ENCODE peak calls at places on chromosomes 6 and 20, in ten cellular contexts. R is EL; N is ACHN; F is activated CD8-positive, alpha-beta memory T cell treated with anti-CD3 and anti-CD28 coated beads for 1 hour; Q is T-helper 1 cell; A is pons; W is renal cortical epithelial cell; I is NCI-H774; T is MCF 10A; K is activated CD4-positive, alpha-beta T cell treated with anti-CD3 and anti-CD28 coated beads, Interleukin-2, amount 50 U/mL, for 48 hours. X is an unnamed sample.

GRCh38 chr6:145020543-145020942 is 714.8 kb downstream of the EPM2A start:
- DNase-seq in R (no peak), F (no peak), K (no peak), A (no peak), I (no peak), T (no peak), N (no peak), Q (no peak), W (no peak), X (no peak)

GRCh38 chr20:51574248-51575033 is 31.9 kb upstream of the NFATC2 start:
- DNase-seq in Q (no peak), A (no peak), K (peak), N (no peak), I (no peak), T (no peak), R (no peak), W (no peak), F (no peak), X (no peak)

GRCh38 chr6:2460216-2460734 is 214.9 kb upstream of the GMDS start:
- DNase-seq in I (no peak), Q (no peak), K (no peak), F (no peak), W (peak), T (no peak), N (peak), R (no peak), A (no peak), X (no peak)

GRCh38 chr6:164396071-164397047 is 913.0 kb downstream of the C6orf118 start:
- DNase-seq in N (peak), K (no peak), A (peak), I (peak), R (peak), Q (no peak), T (peak), F (no peak), W (peak), X (no peak)

GRCh38 chr20:25258828-25259227 is 10.9 kb downstream of the PYGB start:
- DNase-seq in F (no peak), Q (no peak), W (no peak), A (no peak), I (no peak), N (no peak), K (no peak), R (no peak), T (no peak), X (no peak)

GRCh38 chr20:38089500-38089899 is 56.0 kb downstream of the RPRD1B start:
- DNase-seq in R (no peak), I (no peak), Q (no peak), T (no peak), A (no peak), W (no peak), K (no peak), F (no peak), N (no peak), X (no peak)

GRCh38 chr6:35808688-35809087 is 3.5 kb downstream of the LHFPL5 start:
- DNase-seq in F (no peak), R (no peak), A (no peak), I (peak), K (no peak), T (peak), W (no peak), N (no peak), Q (no peak), X (no peak)

GRCh38 chr6:11161031-11161966 is 49.8 kb upstream of the ERVFRD-1 start:
- DNase-seq in A (peak), K (no peak), Q (no peak), W (peak), I (no peak), N (no peak), T (peak), R (peak), F (no peak), X (no peak)

GRCh38 chr20:32236819-32237218 is 29.1 kb downstream of the POFUT1 start:
- DNase-seq in Q (no peak), I (no peak), F (no peak), R (no peak), K (no peak), T (no peak), W (no peak), A (no peak), N (no peak), X (no peak)

GRCh38 chr20:44247131-44247571 is at the start of gene GDAP1L1:
- DNase-seq in T (no peak), W (no peak), F (no peak), K (no peak), R (no peak), A (no peak), I (no peak), Q (no peak), N (no peak), X (no peak)

GRCh38 chr6:17865798-17866725 is 121.4 kb downstream of the KIF13A start:
- DNase-seq in F (no peak), K (no peak), Q (no peak), N (peak), A (peak), W (peak), I (no peak), R (peak), T (peak), X (peak)

GRCh38 chr20:46311039-46311650 is 2.8 kb upstream of the CDH22 start:
- DNase-seq in K (no peak), W (peak), F (no peak), A (no peak), I (no peak), T (peak), Q (no peak), R (peak), N (no peak), X (no peak)

GRCh38 chr6:3849681-3850450 is 693 bp downstream of the FAM50B start:
- DNase-seq in K (no peak), N (no peak), I (no peak), F (no peak), Q (no peak), W (no peak), A (no peak), T (no peak), R (peak), X (no peak)

GRCh38 chr6:138428943-138429616 is 25.1 kb downstream of the HEBP2 start:
- DNase-seq in T (peak), N (peak), F (no peak), K (no peak), A (peak), Q (no peak), I (peak), R (peak), W (peak), X (peak)

GRCh38 chr6:90997076-90997475 is 410.2 kb upstream of the MAP3K7 start:
- DNase-seq in T (no peak), F (no peak), W (no peak), N (no peak), Q (no peak), I (no peak), R (no peak), K (no peak), A (no peak), X (no peak)

GRCh38 chr6:143823463-143824006 is 19.6 kb upstream of the LTV1 start:
- DNase-seq in W (peak), T (peak), K (no peak), Q (no peak), N (peak), F (no peak), I (no peak), R (no peak), A (peak), X (no peak)

GRCh38 chr6:47787620-47788497 is 6.0 kb downstream of the OPN5 start:
- DNase-seq in F (peak), N (peak), W (peak), K (peak), Q (peak), A (peak), T (peak), R (peak), I (peak), X (peak)

GRCh38 chr6:12114055-12114503 is 102.0 kb downstream of the HIVEP1 start:
- DNase-seq in F (no peak), R (no peak), Q (no peak), N (no peak), K (no peak), A (no peak), T (no peak), W (no peak), I (no peak), X (no peak)

GRCh38 chr6:144749263-144749662 is 464.1 kb downstream of the UTRN start:
- DNase-seq in F (no peak), A (no peak), N (no peak), R (no peak), Q (no peak), W (no peak), I (peak), T (no peak), K (no peak), X (no peak)

GRCh38 chr6:33954453-33954852 is 150.7 kb upstream of the MLN start:
- DNase-seq in I (no peak), R (no peak), A (no peak), N (no peak), F (no peak), T (no peak), W (no peak), K (no peak), Q (no peak), X (no peak)

GRCh38 chr20:44728835-44729342 is 13.7 kb downstream of the CCN5 start:
- DNase-seq in R (peak), Q (no peak), I (peak), N (peak), W (peak), K (no peak), A (peak), T (peak), F (no peak), X (no peak)

GRCh38 chr20:63500151-63500901 is 1.4 kb upstream of the EEF1A2 start:
- DNase-seq in F (no peak), K (no peak), T (no peak), A (no peak), W (no peak), Q (no peak), R (no peak), I (no peak), N (no peak), X (no peak)

GRCh38 chr6:31861150-31861549 is 1.5 kb downstream of the NEU1 start:
- DNase-seq in A (no peak), I (no peak), K (no peak), T (no peak), Q (no peak), F (no peak), R (no peak), N (no peak), W (no peak), X (no peak)

GRCh38 chr20:51492167-51493092 is 50.1 kb downstream of the NFATC2 start:
- DNase-seq in N (no peak), F (no peak), A (peak), R (no peak), W (no peak), Q (no peak), I (no peak), T (no peak), K (no peak), X (peak)

GRCh38 chr6:117505337-117505736 is 22.9 kb downstream of the DCBLD1 start:
- DNase-seq in N (no peak), T (no peak), F (no peak), K (no peak), I (no peak), W (no peak), A (no peak), Q (no peak), R (peak), X (no peak)

GRCh38 chr6:46338098-46338497 is 153.2 kb downstream of the RCAN2 start:
- DNase-seq in R (no peak), Q (no peak), N (no peak), A (no peak), F (no peak), K (no peak), I (no peak), T (no peak), W (no peak), X (no peak)

GRCh38 chr20:25008388-25009217 is 16.1 kb upstream of the APMAP start:
- DNase-seq in K (no peak), Q (no peak), A (no peak), N (no peak), W (no peak), I (no peak), R (no peak), F (no peak), T (no peak), X (no peak)

GRCh38 chr20:17898548-17898994 is 70.0 kb downstream of the SNX5 start:
- DNase-seq in Q (peak), R (peak), A (peak), F (peak), T (peak), K (peak), I (no peak), W (peak), N (peak), X (peak)

GRCh38 chr20:2292711-2293110 is 3.1 kb upstream of the TGM3 start:
- DNase-seq in W (peak), K (no peak), F (no peak), N (no peak), A (no peak), Q (no peak), R (no peak), T (peak), I (no peak), X (no peak)

GRCh38 chr20:51036827-51037229 is 13.9 kb upstream of the KCNG1 start:
- DNase-seq in N (no peak), I (no peak), T (peak), W (no peak), Q (no peak), K (no peak), R (peak), F (no peak), A (no peak), X (no peak)

GRCh38 chr6:149114167-149114566 is 203.3 kb upstream of the TAB2 start:
- DNase-seq in K (no peak), R (no peak), W (no peak), T (no peak), N (no peak), I (no peak), Q (no peak), A (peak), F (no peak), X (no peak)

GRCh38 chr6:125658759-125659431 is 90.5 kb upstream of the HEY2 start:
- DNase-seq in W (peak), Q (no peak), T (peak), N (peak), R (peak), I (no peak), K (no peak), A (no peak), F (no peak), X (no peak)

GRCh38 chr20:32535953-32536823 is 48.9 kb downstream of the NOL4L start:
- DNase-seq in I (peak), W (no peak), K (peak), R (peak), A (peak), Q (peak), F (peak), T (no peak), N (no peak), X (peak)

GRCh38 chr6:137389150-137389664 is 105.0 kb downstream of the OLIG3 start:
- DNase-seq in R (no peak), K (peak), I (no peak), N (no peak), Q (peak), A (peak), W (peak), F (peak), T (peak), X (no peak)

GRCh38 chr20:43821795-43822194 is 92.9 kb upstream of the TOX2 start:
- DNase-seq in I (no peak), R (no peak), K (no peak), Q (no peak), F (no peak), W (no peak), T (peak), N (no peak), A (no peak), X (no peak)

GRCh38 chr6:116682334-116682712 is 1.3 kb downstream of the KPNA5 start:
- DNase-seq in K (peak), Q (peak), F (no peak), R (peak), I (peak), T (peak), N (no peak), A (peak), W (peak), X (peak)

GRCh38 chr6:35185302-35185681 is 28.5 kb upstream of the SCUBE3 start:
- DNase-seq in K (no peak), T (peak), W (peak), F (no peak), Q (no peak), I (no peak), A (no peak), N (no peak), R (peak), X (no peak)

X was measured in K562.